ENCODE peak calls at places on chromosome 20, in four cellular contexts. O is HepG2, E is H1, W is K562. Z is an unnamed sample.

GRCh38 chr20:24657211-24657610 is 187.8 kb downstream of the SYNDIG1 start:
- DNase-seq in O (no peak), E (no peak), W (peak), Z (no peak)

GRCh38 chr20:51800132-51800721 is 2.1 kb downstream of the SALL4 start:
- DNase-seq in W (peak), E (peak), O (peak), Z (no peak)

GRCh38 chr20:58800134-58800650 is 50.5 kb downstream of the GNAS-AS1 start:
- DNase-seq in E (no peak), W (no peak), O (no peak), Z (no peak)

GRCh38 chr20:33648396-33649004 is 13.6 kb upstream of the C20orf144 start:
- DNase-seq in W (no peak), E (no peak), O (no peak), Z (no peak)

GRCh38 chr20:3084986-3085360 is 449 bp upstream of the AVP start:
- DNase-seq in E (no peak), W (peak), O (no peak), Z (no peak)

GRCh38 chr20:25858495-25859425 is 162.1 kb upstream of the ZNF337 start:
- DNase-seq in E (no peak), W (no peak), O (no peak), Z (no peak)

GRCh38 chr20:63056236-63057132 is 49.7 kb upstream of the BHLHE23 start:
- DNase-seq in E (no peak), W (peak), O (no peak), Z (no peak)

GRCh38 chr20:9401381-9401780 is 113.0 kb upstream of the LAMP5 start:
- DNase-seq in E (no peak), W (no peak), O (no peak), Z (no peak)

GRCh38 chr20:58237318-58238182 is 9.1 kb upstream of the ANKRD60 start:
- DNase-seq in E (no peak), O (no peak), W (no peak), Z (no peak)

GRCh38 chr20:5773589-5773988 is 23.4 kb downstream of the SHLD1 start:
- DNase-seq in O (no peak), W (no peak), E (no peak), Z (no peak)

GRCh38 chr20:51195419-51195901 is 172.6 kb upstream of the KCNG1 start:
- DNase-seq in E (no peak), W (no peak), O (no peak), Z (no peak)

GRCh38 chr20:47929368-47930115 is 144.3 kb upstream of the SULF2 start:
- DNase-seq in O (no peak), E (no peak), W (no peak), Z (no peak)

GRCh38 chr20:1509237-1509636 is 18.0 kb upstream of the SIRPB2 start:
- DNase-seq in E (no peak), O (peak), W (no peak), Z (no peak)

GRCh38 chr20:1841554-1842140 is 53.6 kb upstream of the SIRPA start:
- DNase-seq in E (no peak), O (no peak), W (no peak), Z (no peak)

GRCh38 chr20:35899064-35899463 is 55.2 kb downstream of the SCAND1 start:
- DNase-seq in W (no peak), E (no peak), O (no peak), Z (no peak)

GRCh38 chr20:6515261-6515660 is 252.2 kb upstream of the BMP2 start:
- DNase-seq in E (no peak), O (no peak), W (no peak), Z (no peak)

GRCh38 chr20:16066571-16066970 is 506.7 kb downstream of the KIF16B start:
- DNase-seq in E (no peak), W (no peak), O (no peak), Z (no peak)

GRCh38 chr20:1871807-1872455 is 23.3 kb upstream of the SIRPA start:
- DNase-seq in W (no peak), O (no peak), E (no peak), Z (peak)

GRCh38 chr20:33729101-33729500 is 2.7 kb upstream of the ZNF341 start:
- DNase-seq in W (no peak), E (no peak), O (no peak), Z (no peak)

GRCh38 chr20:330233-331149 is 5.1 kb downstream of the SOX12 start:
- DNase-seq in W (peak), E (no peak), O (peak), Z (no peak)

GRCh38 chr20:17835240-17835940 is 133.2 kb downstream of the SNX5 start:
- DNase-seq in O (no peak), W (no peak), E (no peak), Z (no peak)

GRCh38 chr20:36472656-36473071 is 68.7 kb upstream of the MYL9 start:
- DNase-seq in E (no peak), W (peak), O (no peak), Z (no peak)

GRCh38 chr20:51767018-51767866 is 948 bp downstream of the ATP9A start:
- DNase-seq in W (peak), O (peak), E (peak), Z (no peak)

GRCh38 chr20:30811896-30812671 is 445.4 kb upstream of the DEFB115 start:
- DNase-seq in E (no peak), O (no peak), W (peak), Z (peak)

GRCh38 chr20:43849496-43850197 is 65.0 kb upstream of the TOX2 start:
- DNase-seq in W (no peak), O (no peak), E (no peak), Z (no peak)
- TF ChIP-seq HDAC6 in W (no peak), O (no peak), E (no peak), Z (no peak)

GRCh38 chr20:10637563-10637962 is 36.2 kb downstream of the JAG1 start:
- DNase-seq in O (no peak), E (peak), W (no peak), Z (no peak)

GRCh38 chr20:10636326-10636818 is 37.4 kb downstream of the JAG1 start:
- DNase-seq in E (no peak), O (peak), W (no peak), Z (no peak)

GRCh38 chr20:10635476-10636208 is 38.2 kb downstream of the JAG1 start:
- DNase-seq in W (no peak), O (no peak), E (no peak), Z (no peak)

GRCh38 chr20:10639051-10639761 is 34.6 kb downstream of the JAG1 start:
- DNase-seq in E (no peak), O (no peak), W (no peak), Z (no peak)

DNA sequence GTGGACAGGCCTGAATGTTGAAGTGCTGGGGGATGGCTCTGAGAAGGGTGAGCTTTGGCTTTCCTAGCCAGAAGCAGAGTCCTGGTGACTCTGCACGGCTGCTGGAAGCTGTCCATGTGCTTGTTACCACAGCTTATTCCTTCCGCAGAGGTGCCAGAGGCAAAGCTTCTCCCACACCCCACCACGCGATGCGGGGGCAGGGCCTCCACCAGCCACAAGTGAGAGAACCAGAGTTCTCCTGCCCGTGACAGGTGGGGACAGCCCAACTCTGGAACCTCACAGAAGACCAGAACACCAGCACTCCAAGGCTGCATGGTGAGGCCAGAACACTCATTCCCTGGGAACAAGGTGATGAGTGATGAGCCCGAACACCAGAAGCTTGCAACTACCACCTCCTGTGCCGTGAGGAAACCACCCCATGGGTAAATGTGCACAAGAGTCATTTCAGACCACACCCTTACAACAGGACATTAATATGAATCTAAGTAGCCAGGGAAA is 36.7 kb downstream of the JAG1 start:
- DNase-seq in W (no peak), O (no peak), E (no peak), Z (no peak)
- TF ChIP-seq HDAC6 in W (no peak), O (no peak), E (no peak), Z (no peak)

DNA sequence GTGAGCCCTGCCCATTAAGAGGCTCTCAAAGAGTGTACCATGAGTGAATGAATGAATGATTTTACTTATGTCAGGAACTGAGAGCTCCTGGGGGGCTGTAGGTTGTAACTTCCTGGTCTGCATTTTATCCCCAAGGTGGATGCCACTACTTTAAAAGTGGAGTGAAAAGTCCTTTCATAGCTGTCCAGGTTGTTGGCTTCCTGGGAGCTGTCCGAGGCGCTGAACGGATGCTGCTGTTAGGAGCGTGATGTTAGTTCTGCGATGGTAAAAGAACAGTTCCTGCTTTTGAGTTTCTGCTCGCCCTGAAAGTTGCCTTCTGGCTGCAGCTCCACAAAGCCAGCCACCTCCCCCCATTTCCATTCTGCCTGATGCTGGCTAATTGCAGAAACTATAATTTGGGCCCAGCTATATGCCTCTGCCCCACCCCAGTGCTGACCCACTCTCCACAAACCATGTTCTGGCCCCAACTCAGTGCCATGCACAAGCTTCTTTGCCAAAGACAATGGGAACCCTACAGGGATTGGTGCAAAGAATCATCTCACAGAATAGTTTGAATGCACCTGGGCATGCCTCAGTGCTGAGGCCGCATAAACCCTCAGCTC is 330.9 kb upstream of the CDH4 start:
- DNase-seq in W (peak), O (peak), E (no peak), Z (no peak)
- TF ChIP-seq HDAC6 in W (no peak), O (no peak), E (no peak), Z (no peak)

DNA sequence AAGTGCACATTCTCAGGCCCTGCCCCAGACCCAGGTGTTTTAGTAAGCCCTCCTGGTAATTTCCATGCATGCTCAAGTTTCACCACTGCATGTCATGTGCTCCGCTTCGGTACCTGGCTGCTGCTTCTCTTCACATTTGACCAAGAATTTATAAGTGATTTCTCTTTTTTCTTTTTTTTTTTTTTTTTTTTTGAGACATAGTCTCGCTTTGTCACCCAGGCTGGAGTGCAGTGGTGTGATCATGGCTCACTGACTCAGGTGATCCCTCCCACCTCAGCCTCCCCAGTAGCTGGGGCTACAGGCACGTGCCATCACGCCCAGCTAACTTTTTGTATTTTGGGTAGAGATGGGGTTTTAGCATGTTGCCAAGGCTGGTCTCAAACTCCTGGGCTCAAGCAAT is 16.0 kb downstream of the TM9SF4 start:
- DNase-seq in O (no peak), E (no peak), W (no peak), Z (no peak)
- TF ChIP-seq HDAC6 in O (no peak), E (no peak), W (no peak), Z (no peak)

DNA sequence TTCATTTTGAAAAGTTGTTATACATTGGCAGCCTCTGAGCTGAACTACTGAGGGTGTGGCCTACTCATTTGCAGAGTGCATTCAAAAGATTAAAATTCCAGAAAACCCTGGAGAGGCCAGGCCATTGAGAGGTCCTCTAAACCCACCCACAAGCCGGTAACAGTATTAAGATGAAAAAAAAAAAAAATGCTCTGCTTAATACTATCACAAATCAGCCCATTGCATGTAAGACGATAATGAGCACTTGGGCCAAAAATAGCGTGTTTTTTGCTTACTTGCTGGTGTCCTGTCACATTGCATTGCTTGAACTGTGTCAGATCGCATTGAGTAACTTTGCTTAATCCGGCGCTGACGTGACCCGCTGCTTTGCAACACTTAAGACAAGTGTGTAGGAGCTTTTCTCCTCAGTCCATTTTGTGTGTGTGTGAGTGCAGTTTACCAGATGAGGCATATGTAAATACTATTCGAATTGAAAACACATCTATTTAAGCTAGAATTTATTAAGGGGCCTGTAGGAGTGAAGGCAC is 170.6 kb downstream of the TSHZ2 start:
- DNase-seq in O (no peak), W (no peak), E (no peak), Z (no peak)
- TF ChIP-seq HDAC6 in O (no peak), W (no peak), E (no peak), Z (no peak)

GRCh38 chr20:39624316-39624715 is 662.2 kb downstream of the DHX35 start:
- DNase-seq in O (no peak), E (no peak), W (no peak), Z (no peak)

GRCh38 chr20:39623584-39624234 is 661.6 kb downstream of the DHX35 start:
- DNase-seq in W (no peak), E (no peak), O (no peak), Z (no peak)

GRCh38 chr20:39619386-39619785 is 657.2 kb downstream of the DHX35 start:
- DNase-seq in W (no peak), O (no peak), E (no peak), Z (no peak)
- TF ChIP-seq HDAC6 in W (no peak), O (no peak), E (no peak), Z (no peak)

DNA sequence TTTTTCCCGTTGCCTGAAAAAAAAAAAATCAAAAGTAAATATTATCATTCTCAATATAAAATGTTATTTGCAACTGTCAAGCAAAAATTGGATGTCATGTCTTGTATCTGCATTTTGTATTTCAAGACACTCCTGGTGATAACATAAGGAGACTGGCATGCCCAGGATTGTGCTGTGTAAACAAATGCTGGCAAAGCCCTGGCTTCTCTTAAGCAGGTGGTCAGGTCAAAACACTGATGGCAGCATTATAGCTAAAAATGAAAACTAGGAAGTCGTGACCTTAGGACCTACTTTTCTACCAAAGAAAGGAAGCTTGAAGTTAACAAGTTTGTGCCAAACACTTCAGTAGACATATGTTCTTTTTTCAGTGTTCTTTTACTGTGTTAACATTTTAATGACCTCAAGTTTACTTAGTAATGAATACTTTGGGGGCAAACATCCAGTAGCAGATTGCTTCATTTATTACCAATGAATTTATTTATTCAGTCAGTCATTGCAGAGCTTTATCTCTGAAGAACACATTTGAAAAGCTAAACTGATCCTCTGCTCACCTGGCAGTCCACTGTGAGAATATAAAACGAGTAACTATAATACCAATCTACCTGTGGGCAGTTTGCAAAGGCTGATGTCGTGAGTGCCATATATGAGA is 243.1 kb upstream of the FLRT3 start:
- DNase-seq in E (no peak), W (no peak), O (no peak), Z (no peak)
- TF ChIP-seq HDAC6 in E (no peak), W (no peak), O (no peak), Z (no peak)

GRCh38 chr20:19756756-19757486 is 1.1 kb upstream of the RIN2 start:
- DNase-seq in E (no peak), O (no peak), W (no peak), Z (no peak)

GRCh38 chr20:19760371-19760721 is 2.3 kb downstream of the RIN2 start:
- DNase-seq in W (no peak), O (no peak), E (no peak), Z (no peak)

GRCh38 chr20:19757973-19758887 is at the start of gene RIN2:
- DNase-seq in W (peak), E (peak), O (peak), Z (no peak)

GRCh38 chr20:19758888-19759331 is 852 bp downstream of the RIN2 start:
- DNase-seq in O (peak), E (no peak), W (no peak), Z (no peak)

DNA sequence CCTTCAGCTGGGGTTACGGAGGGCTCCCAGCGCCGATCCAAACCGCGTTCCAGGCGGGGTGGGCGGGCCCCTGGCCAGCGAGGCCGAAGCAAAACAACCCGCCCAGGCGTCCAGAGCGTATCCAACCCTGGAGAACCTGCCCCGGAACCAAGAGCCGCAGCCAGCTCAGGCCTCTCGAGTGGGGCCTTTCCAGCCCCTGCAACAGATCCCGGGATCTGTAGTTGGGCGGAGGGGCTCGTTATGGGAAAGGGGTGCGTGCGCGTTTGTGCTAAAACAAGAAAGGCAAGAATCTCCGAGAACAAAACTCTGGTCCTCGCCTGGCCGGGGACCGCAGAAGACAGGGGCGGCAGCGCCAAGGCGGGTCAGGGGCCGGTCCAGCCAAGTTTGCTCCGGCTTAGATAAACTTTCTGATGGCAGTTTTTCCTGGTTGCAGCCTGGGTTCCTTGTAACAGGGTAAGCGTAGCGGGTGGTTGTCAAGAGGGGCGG is 528 bp upstream of the RIN2 start:
- DNase-seq in E (no peak), O (peak), W (no peak), Z (no peak)
- TF ChIP-seq HDAC6 in E (no peak), O (no peak), W (no peak), Z (no peak)

DNA sequence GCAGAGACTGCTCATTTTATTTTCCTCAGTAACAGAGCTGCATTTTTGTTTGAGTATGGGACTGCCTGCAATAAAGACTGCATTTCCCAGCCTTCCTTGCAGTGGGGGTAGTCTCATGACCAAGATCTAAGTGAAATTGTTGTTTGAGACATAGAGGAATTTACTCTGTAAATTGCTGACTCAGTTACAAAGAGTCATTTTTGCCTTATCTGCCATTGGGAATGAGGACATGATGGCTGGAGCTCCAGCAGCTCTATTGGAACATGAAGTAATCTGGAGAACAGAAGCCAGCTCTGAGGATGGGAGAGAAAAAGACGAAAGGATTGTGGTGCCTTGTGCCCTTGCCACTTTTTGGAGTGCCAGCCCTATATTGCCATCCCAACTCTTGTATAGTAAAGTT is 2.1 kb upstream of the CST11 start:
- DNase-seq in W (no peak), E (no peak), O (no peak), Z (no peak)
- TF ChIP-seq HDAC6 in W (no peak), E (no peak), O (no peak), Z (no peak)

Z was measured in GM12878.